ENCODE peak calls at places on chromosome 14, in four cellular contexts. H is fibroblast of lung, P is heart right ventricle, F is IMR-90. T is an unnamed sample.

GRCh38 chr14:54784657-54785056 is 118.0 kb downstream of the GCH1 start:
- DNase-seq in H (no peak), P (peak; percentile 80), F (no peak), T (no peak)

GRCh38 chr14:36091096-36091495 is 85.4 kb downstream of the PTCSC3 start:
- DNase-seq in H (peak; percentile 96), P (no peak), F (peak; percentile 93), T (peak; percentile 17)

GRCh38 chr14:99185436-99186068 is 86.4 kb downstream of the BCL11B start:
- DNase-seq in H (no peak), P (no peak), F (no peak), T (no peak)

GRCh38 chr14:67500981-67501380 is 12.5 kb upstream of the TMEM229B start:
- DNase-seq in H (no peak), P (no peak), F (no peak), T (no peak)

GRCh38 chr14:92677087-92677668 is 71.2 kb downstream of the LGMN start:
- DNase-seq in H (no peak), P (no peak), F (no peak), T (no peak)

GRCh38 chr14:75978249-75978731 is 3.5 kb downstream of the TGFB3 start:
- DNase-seq in H (no peak), P (no peak), F (no peak), T (no peak)

GRCh38 chr14:62428429-62429203 is 616.6 kb downstream of the KCNH5 start:
- DNase-seq in H (peak; percentile 83), P (no peak), F (peak; percentile 65), T (peak; percentile 10)

GRCh38 chr14:80108430-80108829 is 102.9 kb downstream of the DIO2 start:
- DNase-seq in H (no peak), P (no peak), F (no peak), T (no peak)

GRCh38 chr14:69615471-69616407 is 4.3 kb downstream of the SUSD6 start:
- DNase-seq in H (peak; percentile 81), P (peak; percentile 84), F (peak; percentile 84), T (peak; percentile 82)

GRCh38 chr14:51211149-51211548 is 28.9 kb upstream of the TMX1 start:
- DNase-seq in H (peak; percentile 59), P (no peak), F (peak; percentile 28), T (peak; percentile 52)

GRCh38 chr14:74089251-74090020 is 4.7 kb downstream of the LIN52 start:
- DNase-seq in H (no peak), P (no peak), F (no peak), T (no peak)

GRCh38 chr14:50062438-50063039 is 53.8 kb downstream of the VCPKMT start:
- DNase-seq in H (peak; percentile 85), P (no peak), F (peak; percentile 83), T (peak; percentile 68)

GRCh38 chr14:97432586-97432985 is 635.4 kb downstream of the VRK1 start:
- DNase-seq in H (no peak), P (no peak), F (no peak), T (no peak)

GRCh38 chr14:105117710-105118385 is 50.7 kb downstream of the JAG2 start:
- DNase-seq in H (no peak), P (no peak), F (no peak), T (no peak)

GRCh38 chr14:68969278-68969677 is 9.8 kb downstream of the ACTN1 start:
- DNase-seq in H (no peak), P (peak; percentile 63), F (no peak), T (no peak)

GRCh38 chr14:69460093-69460701 is 24.3 kb upstream of the PLEKHD1 start:
- DNase-seq in H (peak; percentile 87), P (peak; percentile 72), F (peak; percentile 95), T (peak; percentile 94)

GRCh38 chr14:23149745-23150144 is 30.7 kb upstream of the CEBPE start:
- DNase-seq in H (no peak), P (no peak), F (no peak), T (no peak)

GRCh38 chr14:26935733-26936132 is 337.9 kb upstream of the NOVA1 start:
- DNase-seq in H (no peak), P (no peak), F (no peak), T (no peak)

GRCh38 chr14:65356327-65356836 is 56.1 kb upstream of the FUT8 start:
- DNase-seq in H (peak; percentile 88), P (no peak), F (peak; percentile 92), T (peak; percentile 59)

GRCh38 chr14:99564256-99564902 is 39.6 kb downstream of the CCDC85C start:
- DNase-seq in H (peak; percentile 80), P (peak; percentile 89), F (peak; percentile 81), T (peak; percentile 76)

GRCh38 chr14:103555559-103556337 is 6.7 kb downstream of the BAG5 start:
- DNase-seq in H (no peak), P (no peak), F (no peak), T (no peak)

GRCh38 chr14:74265312-74265965 is 26.2 kb downstream of the VSX2 start:
- DNase-seq in H (no peak), P (no peak), F (no peak), T (no peak)

GRCh38 chr14:79567306-79567705 is 644.0 kb downstream of the DIO2 start:
- DNase-seq in H (no peak), P (no peak), F (no peak), T (no peak)

GRCh38 chr14:89625208-89625987 is 208.4 kb upstream of the FOXN3 start:
- DNase-seq in H (peak; percentile 60), P (peak; percentile 52), F (no peak), T (peak; percentile 15)

GRCh38 chr14:99242816-99243795 is 28.9 kb downstream of the BCL11B start:
- DNase-seq in H (no peak), P (no peak), F (no peak), T (no peak)

GRCh38 chr14:26332966-26333365 is 264.9 kb downstream of the NOVA1 start:
- DNase-seq in H (no peak), P (no peak), F (no peak), T (peak; percentile 9)

GRCh38 chr14:76329150-76329881 is 46.6 kb upstream of the ESRRB start:
- DNase-seq in H (no peak), P (no peak), F (no peak), T (no peak)

GRCh38 chr14:105180598-105181528 is at the start of gene NUDT14:
- DNase-seq in H (peak; percentile 29), P (peak; percentile 50), F (peak; percentile 25), T (peak; percentile 54)

GRCh38 chr14:54291491-54292191 is 105.2 kb upstream of the CDKN3 start:
- DNase-seq in H (peak; percentile 61), P (peak; percentile 22), F (no peak), T (peak; percentile 18)

GRCh38 chr14:59018978-59019377 is 169.5 kb upstream of the DAAM1 start:
- DNase-seq in H (no peak), P (no peak), F (peak; percentile 4), T (peak; percentile 13)
- TF ChIP-seq CTCF in H (no peak), P (no peak), F (peak; percentile 34), T (peak; percentile 44)

DNA sequence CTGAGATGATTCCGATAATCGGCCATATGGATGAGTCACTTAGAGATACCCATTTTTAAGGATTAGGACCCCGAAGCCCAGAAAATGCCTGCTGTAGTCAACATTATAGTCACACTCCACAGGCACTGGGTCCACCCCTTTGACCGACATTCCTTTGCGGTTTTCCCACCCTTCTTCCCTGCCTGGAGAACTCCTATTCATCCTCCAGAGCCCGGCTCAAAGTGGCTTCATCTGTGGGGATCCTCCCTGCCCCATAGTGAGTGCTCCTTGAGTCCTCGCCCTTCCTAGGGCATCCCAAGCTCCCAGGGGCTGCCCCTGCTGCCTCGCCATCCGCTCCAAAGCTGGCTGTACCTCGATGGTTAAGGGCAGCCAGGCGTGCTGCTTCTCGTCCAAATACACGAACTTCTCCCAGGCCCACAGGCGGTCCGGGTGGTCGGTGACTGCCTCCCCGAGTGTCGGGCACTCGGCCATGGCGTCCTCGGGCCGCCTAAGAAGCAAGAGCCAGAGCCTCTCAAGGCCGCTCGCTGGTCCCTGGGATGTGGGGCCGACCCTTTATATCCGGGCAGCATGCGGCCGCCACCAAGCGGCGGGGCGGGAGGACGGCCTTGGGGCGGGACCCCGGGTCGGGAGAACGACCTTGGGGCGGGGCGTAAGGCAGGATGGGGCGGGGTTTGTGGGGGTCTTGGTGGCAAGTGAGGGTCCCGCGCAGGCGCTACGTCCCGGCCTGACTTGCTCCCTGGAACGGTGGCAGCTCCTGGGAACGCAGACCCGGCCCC is at the start of gene TCL1A:
- DNase-seq in H (no peak), P (no peak), F (no peak), T (no peak)
- H3K4me3 ChIP-seq in H (no peak within 1 kb of the TSS), P (no peak within 1 kb of the TSS), F (no peak within 1 kb of the TSS), T (no peak within 1 kb of the TSS)

GRCh38 chr14:52695481-52696091 is at the start of gene ERO1A:
- DNase-seq in H (peak; percentile 82), P (peak; percentile 82), F (peak; percentile 83), T (peak; percentile 88)
- TF ChIP-seq CTCF in H (no peak), P (no peak), F (peak; percentile 21), T (no peak)

DNA sequence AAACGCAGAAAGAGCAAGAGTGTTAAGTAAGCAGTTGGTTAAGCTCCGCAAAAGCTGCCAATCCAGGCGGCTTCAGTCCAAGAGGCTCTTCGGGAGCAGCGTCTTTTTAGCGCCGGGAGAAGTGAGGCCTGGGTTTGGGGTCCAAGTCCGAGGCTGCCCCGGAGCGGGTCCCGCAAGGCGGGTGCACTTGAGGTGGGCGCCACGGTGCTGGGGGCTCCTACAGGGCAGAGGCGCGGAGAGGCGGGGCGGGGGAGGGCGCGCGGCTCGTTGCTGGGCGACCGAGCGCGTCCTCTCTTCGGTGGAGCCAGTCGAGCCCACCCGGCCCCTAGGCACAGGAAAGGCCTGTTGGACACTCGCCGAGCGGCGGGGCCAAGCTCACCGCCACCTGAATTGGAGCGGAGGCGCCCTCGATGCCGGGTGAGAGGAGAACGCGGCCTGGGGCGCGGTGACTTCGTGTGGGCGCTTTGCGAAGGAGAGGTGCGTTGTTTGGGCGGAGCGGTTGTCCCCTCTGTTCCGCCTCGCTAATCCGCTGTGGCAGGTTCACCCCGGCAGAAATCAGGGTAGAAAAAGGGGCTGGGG is 15.6 kb downstream of the TTC6 start:
- DNase-seq in H (no peak), P (no peak), F (no peak), T (no peak)
- H3K4me3 ChIP-seq in H (no peak overlapping the region), P (no peak overlapping the region), F (no peak overlapping the region), T (peak overlapping the region; percentile 7)

DNA sequence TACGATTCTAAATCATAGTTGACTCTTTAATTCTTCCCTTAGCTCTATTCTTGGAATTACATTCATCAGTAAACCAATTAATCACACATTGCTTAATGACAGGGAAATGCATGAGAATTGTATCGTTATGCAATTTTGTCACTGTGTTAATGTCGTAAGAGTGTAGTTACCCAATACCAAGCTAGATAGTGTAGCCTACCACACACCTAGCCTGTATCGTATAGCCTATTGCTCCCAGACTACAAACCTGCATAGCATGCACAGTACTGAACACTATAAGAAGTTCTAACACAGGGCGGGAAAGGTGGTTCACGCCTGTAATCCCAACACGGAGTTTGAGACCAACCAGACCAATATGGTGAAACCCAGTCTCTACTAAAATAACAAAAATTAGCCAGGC is 24.7 kb downstream of the HNRNPC start:
- DNase-seq in H (no peak), P (no peak), F (no peak), T (no peak)
- TF ChIP-seq CTCF in H (no peak), P (no peak), F (no peak), T (no peak)

GRCh38 chr14:101973356-101973755 is 9.0 kb downstream of the DYNC1H1 start:
- DNase-seq in H (peak; percentile 29), P (no peak), F (no peak), T (no peak)
- H3K4me3 ChIP-seq in H (no peak overlapping the region), P (no peak overlapping the region), F (no peak overlapping the region), T (no peak overlapping the region)